ENCODE peak calls at places on chromosome 12, in nine cellular contexts. Z, M, U, H, I, B, D, P and A are unnamed samples.

GRCh38 chr12:123960029-123960428 is 12.6 kb downstream of the CCDC92 start:
- DNase-seq in D (no peak), U (no peak), I (no peak), B (no peak), Z (no peak), P (no peak), M (no peak), H (no peak), A (no peak)

GRCh38 chr12:55820679-55821078 is 2.8 kb downstream of the ORMDL2 start:
- DNase-seq in P (no peak), H (no peak), U (no peak), I (no peak), B (no peak), M (no peak), Z (no peak), D (no peak), A (no peak)

GRCh38 chr12:11576104-11576503 is 73.4 kb upstream of the ETV6 start:
- DNase-seq in H (no peak), U (no peak), Z (no peak), M (peak; percentile 68), D (no peak), B (no peak), I (no peak), P (no peak), A (no peak)

GRCh38 chr12:119448737-119449136 is 114.2 kb downstream of the CCDC60 start:
- DNase-seq in P (no peak), U (no peak), B (no peak), D (no peak), I (no peak), Z (no peak), M (no peak), H (no peak), A (no peak)

GRCh38 chr12:106010746-106011145 is 128.0 kb downstream of the NUAK1 start:
- DNase-seq in H (no peak), I (no peak), B (no peak), D (no peak), U (no peak), P (no peak), M (peak; percentile 72), Z (no peak), A (no peak)

GRCh38 chr12:3231399-3231876 is 154.3 kb downstream of the TSPAN9 start:
- DNase-seq in M (peak; percentile 1), P (peak; percentile 78), U (no peak), B (peak; percentile 71), D (no peak), I (no peak), H (no peak), Z (no peak), A (no peak)

GRCh38 chr12:53532524-53533445 is 25.5 kb upstream of the NPFF start:
- DNase-seq in U (no peak), Z (no peak), P (no peak), I (no peak), H (no peak), B (no peak), D (no peak), M (no peak), A (no peak)

GRCh38 chr12:123660328-123660727 is 10.6 kb upstream of the TCTN2 start:
- DNase-seq in P (no peak), I (no peak), Z (no peak), B (no peak), M (peak; percentile 79), U (no peak), D (no peak), H (no peak), A (no peak)

GRCh38 chr12:92973614-92974013 is 44.5 kb upstream of the EEA1 start:
- DNase-seq in U (no peak), H (no peak), Z (no peak), B (no peak), P (no peak), M (peak; percentile 75), I (no peak), D (no peak), A (no peak)

GRCh38 chr12:79776111-79776510 is 85.3 kb upstream of the PAWR start:
- DNase-seq in M (peak; percentile 68), D (no peak), H (no peak), B (no peak), U (no peak), P (no peak), Z (no peak), I (peak; percentile 21), A (no peak)

GRCh38 chr12:113276946-113277500 is 55.8 kb downstream of the TPCN1 start:
- DNase-seq in I (no peak), B (peak; percentile 28), H (peak; percentile 43), P (no peak), U (no peak), M (no peak), Z (no peak), D (peak; percentile 31), A (no peak)

GRCh38 chr12:43599066-43599465 is 47.1 kb upstream of the ADAMTS20 start:
- DNase-seq in M (no peak), I (no peak), H (no peak), U (no peak), D (no peak), B (no peak), P (no peak), Z (no peak), A (no peak)

GRCh38 chr12:108080363-108080762 is 48.7 kb upstream of the WSCD2 start:
- DNase-seq in Z (no peak), P (no peak), I (no peak), D (no peak), U (no peak), M (no peak), B (no peak), H (no peak), A (no peak)

GRCh38 chr12:6765634-6766581 is at the start of gene PTMS:
- DNase-seq in P (peak; percentile 97), H (peak; percentile 86), D (peak; percentile 84), U (no peak), Z (peak; percentile 79), B (peak; percentile 86), M (peak; percentile 96), I (peak; percentile 88), A (no peak)

GRCh38 chr12:94140556-94140955 is 7.8 kb upstream of the PLXNC1 start:
- DNase-seq in Z (peak; percentile 36), P (peak; percentile 85), B (no peak), H (no peak), U (no peak), M (no peak), I (no peak), D (no peak), A (no peak)

GRCh38 chr12:103495783-103496456 is at the start of gene C12orf42:
- DNase-seq in H (no peak), I (no peak), P (peak; percentile 73), U (no peak), Z (peak; percentile 21), M (no peak), B (no peak), D (peak; percentile 43), A (no peak)

GRCh38 chr12:3073438-3074255 is 3.5 kb upstream of the TSPAN9 start:
- DNase-seq in D (peak; percentile 85), B (peak; percentile 92), H (peak; percentile 89), U (peak; percentile 65), M (peak; percentile 79), P (peak; percentile 93), I (peak; percentile 79), Z (peak; percentile 88), A (peak; percentile 65)

GRCh38 chr12:561116-561705 is 101.5 kb downstream of the B4GALNT3 start:
- DNase-seq in D (no peak), B (no peak), I (no peak), U (no peak), P (no peak), Z (no peak), M (no peak), H (no peak), A (no peak)

GRCh38 chr12:119181202-119181601 is 2.5 kb downstream of the HSPB8 start:
- DNase-seq in D (no peak), P (no peak), B (no peak), Z (no peak), M (no peak), H (no peak), I (no peak), U (no peak), A (no peak)

GRCh38 chr12:114508529-114509129 is 102.7 kb upstream of the TBX5 start:
- DNase-seq in B (no peak), I (peak; percentile 58), Z (peak; percentile 65), P (peak; percentile 87), M (peak; percentile 36), H (peak; percentile 75), D (peak; percentile 54), U (peak; percentile 22), A (peak; percentile 23)

GRCh38 chr12:11555743-11556625 is 93.5 kb upstream of the ETV6 start:
- DNase-seq in H (no peak), I (no peak), B (no peak), P (no peak), Z (peak; percentile 49), M (peak; percentile 33), D (no peak), U (no peak), A (no peak)

GRCh38 chr12:128986957-128987356 is 133.7 kb downstream of the GLT1D1 start:
- DNase-seq in P (no peak), H (no peak), Z (no peak), U (no peak), M (no peak), D (no peak), I (no peak), B (no peak), A (no peak)
- H3K9me3 ChIP-seq in P (no peaks in the 10 kb centered on the region), H (no peaks in the 10 kb centered on the region), Z (no peaks in the 10 kb centered on the region), U (no peaks in the 10 kb centered on the region), M (no peaks in the 10 kb centered on the region), D (no peaks in the 10 kb centered on the region), I (no peaks in the 10 kb centered on the region), B (peaks cover 3% of the 10 kb centered on the region), A (no peaks in the 10 kb centered on the region)

GRCh38 chr12:90368081-90368480 is 586.9 kb downstream of the CCER1 start:
- DNase-seq in B (no peak), D (no peak), U (no peak), I (no peak), Z (no peak), P (no peak), H (no peak), M (no peak), A (no peak)
- H3K9me3 ChIP-seq in B (no peaks in the 10 kb centered on the region), D (no peaks in the 10 kb centered on the region), U (no peaks in the 10 kb centered on the region), I (no peaks in the 10 kb centered on the region), Z (no peaks in the 10 kb centered on the region), P (no peaks in the 10 kb centered on the region), H (no peaks in the 10 kb centered on the region), M (no peaks in the 10 kb centered on the region), A (no peaks in the 10 kb centered on the region)

DNA sequence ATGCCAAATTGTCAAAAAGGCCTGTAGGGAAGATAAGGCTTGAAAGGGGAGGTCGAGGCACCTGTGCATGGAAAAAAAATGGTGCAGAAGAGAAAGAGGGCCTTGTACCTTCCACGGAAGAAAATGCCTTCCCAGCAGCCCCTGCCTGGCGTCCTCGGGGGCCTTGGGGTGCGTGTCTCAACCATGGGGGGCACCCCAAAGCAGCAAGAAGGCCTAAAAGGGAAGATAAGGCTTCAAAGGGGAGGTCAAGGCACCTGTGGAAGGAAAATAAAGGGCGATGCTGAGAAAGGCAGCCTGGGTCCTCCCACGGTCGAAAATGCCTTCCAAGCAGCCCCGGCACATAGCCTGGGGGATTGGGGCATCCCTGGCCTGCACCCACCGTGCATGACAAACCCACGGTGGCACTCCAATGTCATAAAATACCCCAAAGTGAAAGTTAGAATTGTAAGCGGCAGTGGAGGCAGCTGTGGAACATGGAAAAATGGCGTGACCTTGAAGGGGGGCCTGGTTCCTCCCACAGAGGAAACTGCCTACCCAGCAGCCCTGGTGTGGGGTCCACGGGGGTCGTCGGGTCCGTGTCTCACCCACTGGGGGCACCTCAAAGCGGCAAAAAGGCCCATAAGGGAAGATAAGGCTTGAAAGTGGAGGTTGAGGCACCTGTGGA is 275.0 kb downstream of the ALG10 start:
- DNase-seq in Z (no peak), D (peak; percentile 5), P (no peak), I (no peak), U (no peak), B (peak; percentile 19), H (no peak), M (no peak), A (peak; percentile 1)
- H3K9me3 ChIP-seq in Z (no peaks in the 10 kb centered on the region), D (peaks cover 14% of the 10 kb centered on the region), P (peaks cover 47% of the 10 kb centered on the region), I (no peaks in the 10 kb centered on the region), U (peaks cover 67% of the 10 kb centered on the region), B (no peaks in the 10 kb centered on the region), H (peaks cover 11% of the 10 kb centered on the region), M (peaks cover 23% of the 10 kb centered on the region), A (no peaks in the 10 kb centered on the region)

GRCh38 chr12:100799770-100800169 is 5.2 kb downstream of the ANO4 start:
- DNase-seq in D (no peak), U (no peak), B (no peak), I (no peak), P (no peak), H (no peak), Z (no peak), M (peak; percentile 27), A (no peak)
- H3K9me3 ChIP-seq in D (no peaks in the 10 kb centered on the region), U (no peaks in the 10 kb centered on the region), B (no peaks in the 10 kb centered on the region), I (no peaks in the 10 kb centered on the region), P (no peaks in the 10 kb centered on the region), H (no peaks in the 10 kb centered on the region), Z (no peaks in the 10 kb centered on the region), M (no peaks in the 10 kb centered on the region), A (no peaks in the 10 kb centered on the region)